ENCODE peak calls at places on chromosomes 3 and 15, in four cellular contexts. One of them, this sample, is unnamed.

GRCh38 chr3:62128028-62128427 is 245.3 kb downstream of the FEZF2 start:
- DNase-seq in HepG2: no peak
- DNase-seq in K562: no peak
- DNase-seq in GM12878: no peak
- DNase-seq in this sample: no peak

GRCh38 chr3:150237490-150237889 is 170.6 kb upstream of the TSC22D2 start:
- DNase-seq in HepG2: no peak
- DNase-seq in K562: no peak
- DNase-seq in GM12878: no peak
- DNase-seq in this sample: peak

GRCh38 chr15:91552555-91552954 is 301.0 kb upstream of the SLCO3A1 start:
- DNase-seq in HepG2: no peak
- DNase-seq in K562: no peak
- DNase-seq in GM12878: no peak
- DNase-seq in this sample: no peak

GRCh38 chr3:69085543-69086132 is 901 bp downstream of the ARL6IP5 start:
- DNase-seq in HepG2: no peak
- DNase-seq in K562: peak
- DNase-seq in GM12878: no peak
- DNase-seq in this sample: no peak

GRCh38 chr3:38084019-38084968 is 45.3 kb downstream of the DLEC1 start:
- DNase-seq in HepG2: peak
- DNase-seq in K562: no peak
- DNase-seq in GM12878: no peak
- DNase-seq in this sample: peak

GRCh38 chr3:167783781-167784180 is 48.3 kb downstream of the SERPINI1 start:
- DNase-seq in HepG2: no peak
- DNase-seq in K562: no peak
- DNase-seq in GM12878: no peak
- DNase-seq in this sample: no peak

GRCh38 chr3:107206141-107206540 is 171.1 kb upstream of the CCDC54 start:
- DNase-seq in HepG2: peak
- DNase-seq in K562: peak
- DNase-seq in GM12878: no peak
- DNase-seq in this sample: peak

GRCh38 chr3:117695321-117695720 is 985.7 kb downstream of the TUSC7 start:
- DNase-seq in HepG2: no peak
- DNase-seq in K562: no peak
- DNase-seq in GM12878: no peak
- DNase-seq in this sample: no peak

GRCh38 chr3:188055388-188055787 is 98.6 kb upstream of the LPP start:
- DNase-seq in HepG2: no peak
- DNase-seq in K562: no peak
- DNase-seq in GM12878: no peak
- DNase-seq in this sample: no peak

GRCh38 chr3:53581671-53582070 is 87.3 kb downstream of the CACNA1D start:
- DNase-seq in HepG2: no peak
- DNase-seq in K562: no peak
- DNase-seq in GM12878: no peak
- DNase-seq in this sample: no peak

GRCh38 chr15:55344206-55344605 is 25.2 kb downstream of the PIGB start:
- DNase-seq in HepG2: no peak
- DNase-seq in K562: no peak
- DNase-seq in GM12878: no peak
- DNase-seq in this sample: no peak

GRCh38 chr15:43376017-43376705 is 5.3 kb downstream of the TUBGCP4 start:
- DNase-seq in HepG2: peak
- DNase-seq in K562: peak
- DNase-seq in GM12878: peak
- DNase-seq in this sample: peak

GRCh38 chr3:119582178-119582577 is 2.9 kb downstream of the ADPRH start:
- DNase-seq in HepG2: no peak
- DNase-seq in K562: no peak
- DNase-seq in GM12878: no peak
- DNase-seq in this sample: no peak

GRCh38 chr3:120021523-120021922 is 72.7 kb downstream of the GSK3B start:
- DNase-seq in HepG2: no peak
- DNase-seq in K562: no peak
- DNase-seq in GM12878: no peak
- DNase-seq in this sample: no peak

GRCh38 chr3:50327129-50327528 is 894 bp downstream of the TUSC2 start:
- DNase-seq in HepG2: no peak
- DNase-seq in K562: no peak
- DNase-seq in GM12878: no peak
- DNase-seq in this sample: no peak

GRCh38 chr15:48426047-48426446 is 94.8 kb downstream of the DUT start:
- DNase-seq in HepG2: no peak
- DNase-seq in K562: no peak
- DNase-seq in GM12878: no peak
- DNase-seq in this sample: no peak

GRCh38 chr15:92921215-92922131 is 21.3 kb downstream of the CHD2 start:
- DNase-seq in HepG2: no peak
- DNase-seq in K562: no peak
- DNase-seq in GM12878: no peak
- DNase-seq in this sample: no peak

GRCh38 chr3:137032465-137033120 is 74.8 kb downstream of the IL20RB start:
- DNase-seq in HepG2: peak
- DNase-seq in K562: peak
- DNase-seq in GM12878: peak
- DNase-seq in this sample: peak

GRCh38 chr3:181618260-181618659 is 93.5 kb upstream of the SOX2 start:
- DNase-seq in HepG2: no peak
- DNase-seq in K562: no peak
- DNase-seq in GM12878: no peak
- DNase-seq in this sample: no peak

GRCh38 chr15:39429898-39430357 is 151.0 kb upstream of the THBS1 start:
- DNase-seq in HepG2: peak
- DNase-seq in K562: no peak
- DNase-seq in GM12878: no peak
- DNase-seq in this sample: peak

GRCh38 chr15:76366714-76367113 is 30.1 kb downstream of the ISL2 start:
- DNase-seq in HepG2: no peak
- DNase-seq in K562: no peak
- DNase-seq in GM12878: no peak
- DNase-seq in this sample: no peak

GRCh38 chr15:62770752-62771151 is 271.8 kb upstream of the TPM1 start:
- DNase-seq in HepG2: no peak
- DNase-seq in K562: no peak
- DNase-seq in GM12878: no peak
- DNase-seq in this sample: no peak

GRCh38 chr3:189570916-189571315 is 60.3 kb upstream of the TP63 start:
- DNase-seq in HepG2: no peak
- DNase-seq in K562: no peak
- DNase-seq in GM12878: peak
- DNase-seq in this sample: no peak

GRCh38 chr15:70095387-70096214 is 2.1 kb downstream of the TLE3 start:
- DNase-seq in HepG2: no peak
- DNase-seq in K562: peak
- DNase-seq in GM12878: no peak
- DNase-seq in this sample: no peak

GRCh38 chr15:39172380-39173281 is 408.2 kb upstream of the THBS1 start:
- DNase-seq in HepG2: peak
- DNase-seq in K562: no peak
- DNase-seq in GM12878: no peak
- DNase-seq in this sample: no peak

GRCh38 chr3:197082871-197083270 is 53.3 kb upstream of the MELTF start:
- DNase-seq in HepG2: no peak
- DNase-seq in K562: no peak
- DNase-seq in GM12878: no peak
- DNase-seq in this sample: no peak

GRCh38 chr3:186417791-186418190 is 55.8 kb upstream of the DGKG start:
- DNase-seq in HepG2: no peak
- DNase-seq in K562: no peak
- DNase-seq in GM12878: no peak
- DNase-seq in this sample: peak

GRCh38 chr3:188090626-188091309 is 63.2 kb upstream of the LPP start:
- DNase-seq in HepG2: no peak
- DNase-seq in K562: no peak
- DNase-seq in GM12878: no peak
- DNase-seq in this sample: no peak

GRCh38 chr3:143973352-143974021 is 1.9 kb downstream of the DIPK2A start:
- DNase-seq in HepG2: peak
- DNase-seq in K562: no peak
- DNase-seq in GM12878: no peak
- DNase-seq in this sample: peak

GRCh38 chr3:173583496-173583895 is 186.0 kb downstream of the NLGN1 start:
- DNase-seq in HepG2: no peak
- DNase-seq in K562: no peak
- DNase-seq in GM12878: no peak
- DNase-seq in this sample: no peak

GRCh38 chr3:56683122-56683817 is at the start of gene TASOR:
- DNase-seq in HepG2: peak
- DNase-seq in K562: peak
- DNase-seq in GM12878: no peak
- DNase-seq in this sample: peak
- TF ChIP-seq CHD2 in HepG2: peak
- TF ChIP-seq CHD2 in K562: no peak
- TF ChIP-seq CHD2 in GM12878: no peak
- TF ChIP-seq CHD2 in this sample: no peak

DNA sequence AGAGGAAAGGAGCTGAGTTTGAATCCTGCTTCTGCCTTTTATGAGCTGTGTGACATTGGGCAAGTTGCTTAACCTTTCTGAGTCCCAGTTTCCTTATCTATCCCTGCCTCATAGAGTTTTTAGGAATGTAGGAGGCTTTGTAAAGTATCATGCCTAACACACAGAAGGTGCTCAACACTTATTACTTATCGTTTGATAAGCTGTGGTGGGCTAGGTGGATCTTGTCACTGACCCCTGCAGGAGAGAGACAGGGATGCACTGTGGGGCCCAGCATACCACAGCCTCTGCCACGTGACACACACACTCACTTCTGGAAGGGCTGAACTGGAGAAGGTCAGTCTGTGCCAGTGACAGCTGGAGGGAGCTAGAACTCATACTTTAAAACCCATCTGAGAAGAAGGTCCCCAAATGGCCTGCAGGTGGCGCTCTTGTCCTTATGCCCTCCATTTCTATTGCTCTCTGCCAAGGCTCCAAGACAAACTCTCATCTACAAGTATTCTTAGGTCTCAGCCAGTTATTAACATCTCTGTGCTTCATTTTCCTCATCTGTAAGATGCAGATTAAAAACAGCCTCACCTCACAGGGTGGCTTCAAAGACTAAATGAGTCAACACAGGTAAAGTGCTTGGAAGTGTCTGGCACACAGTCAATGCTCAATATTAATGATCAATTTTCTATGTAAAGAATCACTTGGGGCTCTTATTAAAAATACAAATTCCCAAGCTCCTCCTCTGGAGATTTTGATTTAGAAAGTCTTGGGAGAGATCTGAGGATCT is 57.5 kb upstream of the HACD2 start:
- DNase-seq in HepG2: peak
- DNase-seq in K562: peak
- DNase-seq in GM12878: peak
- DNase-seq in this sample: peak
- TF ChIP-seq CHD4 in HepG2: peak
- TF ChIP-seq CHD4 in K562: no peak
- TF ChIP-seq CHD4 in GM12878: no peak
- TF ChIP-seq CHD4 in this sample: no peak

DNA sequence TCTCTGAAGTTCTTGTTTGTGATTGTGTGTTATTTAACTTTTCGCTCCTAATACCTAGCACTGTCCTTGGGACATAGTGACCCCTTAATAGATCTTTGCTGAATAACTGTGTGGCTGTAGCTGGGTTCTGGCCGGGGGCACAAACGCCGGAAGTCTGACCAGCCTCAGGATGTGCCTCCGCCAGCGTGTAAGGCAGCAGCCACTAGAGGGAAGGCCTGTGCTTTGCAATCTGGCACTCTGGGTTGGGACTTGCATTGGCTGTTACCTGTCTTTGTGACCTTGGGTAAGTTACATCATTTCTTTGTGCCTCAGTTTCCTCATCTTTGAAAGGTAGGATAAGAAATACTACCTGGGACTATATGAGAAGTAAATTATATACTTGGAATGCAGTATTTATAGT is 158.7 kb downstream of the GHSR start:
- DNase-seq in HepG2: no peak
- DNase-seq in K562: no peak
- DNase-seq in GM12878: no peak
- DNase-seq in this sample: peak
- TF ChIP-seq CHD2 in HepG2: no peak
- TF ChIP-seq CHD2 in K562: no peak
- TF ChIP-seq CHD2 in GM12878: no peak
- TF ChIP-seq CHD2 in this sample: no peak

DNA sequence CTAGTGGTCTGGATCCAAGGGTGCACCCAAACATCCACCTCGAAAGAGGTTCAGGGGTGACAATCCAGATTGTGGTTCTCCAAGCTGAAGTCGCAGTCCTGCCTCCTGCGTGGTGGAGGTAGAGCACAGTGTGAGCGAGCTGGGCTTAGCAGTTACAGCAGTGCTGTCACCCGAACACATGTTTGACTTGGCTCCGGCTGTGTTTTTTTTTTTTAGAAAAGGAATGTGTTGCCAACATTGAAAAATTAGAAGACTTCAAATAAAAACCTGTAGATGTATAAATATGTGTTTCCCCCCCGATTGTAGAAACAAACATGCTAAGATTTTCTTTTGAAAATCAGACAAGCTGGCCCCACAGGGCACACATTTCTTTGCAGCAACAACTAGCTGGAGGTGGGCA is 530.8 kb downstream of the SHQ1 start:
- DNase-seq in HepG2: no peak
- DNase-seq in K562: no peak
- DNase-seq in GM12878: no peak
- DNase-seq in this sample: no peak
- TF ChIP-seq CHD4 in HepG2: no peak
- TF ChIP-seq CHD4 in K562: no peak
- TF ChIP-seq CHD4 in GM12878: no peak
- TF ChIP-seq CHD4 in this sample: no peak

GRCh38 chr3:132253262-132253878 is 63.8 kb upstream of the ACP3 start:
- DNase-seq in HepG2: peak
- DNase-seq in K562: peak
- DNase-seq in GM12878: no peak
- DNase-seq in this sample: peak
- TF ChIP-seq CHD2 in HepG2: no peak
- TF ChIP-seq CHD2 in K562: no peak
- TF ChIP-seq CHD2 in GM12878: no peak
- TF ChIP-seq CHD2 in this sample: no peak

GRCh38 chr15:68782589-68783161 is 38.0 kb downstream of the ANP32A start:
- DNase-seq in HepG2: no peak
- DNase-seq in K562: no peak
- DNase-seq in GM12878: no peak
- DNase-seq in this sample: no peak
- TF ChIP-seq CHD4 in HepG2: no peak
- TF ChIP-seq CHD4 in K562: no peak
- TF ChIP-seq CHD4 in GM12878: no peak
- TF ChIP-seq CHD4 in this sample: no peak